ENCODE peak calls at places on chromosomes 16 and 17, in nine cellular contexts. I is NCI-H2081, Z is breast epithelium, C is psoas muscle, H is SK-N-DZ, L is fibroblast of the aortic adventitia, R is SHP77, P is A172, T is ovary. B is an unnamed sample.

GRCh38 chr17:8855477-8856204 is 11.8 kb downstream of the PIK3R6 start:
- DNase-seq in I (no peak), Z (no peak), C (no peak), H (no peak), L (no peak), R (no peak), P (no peak), T (no peak), B (no peak)

GRCh38 chr16:3532741-3533140 is 31.9 kb downstream of the CLUAP1 start:
- DNase-seq in I (no peak), Z (peak; percentile 27), C (no peak), H (no peak), L (no peak), R (no peak), P (no peak), T (no peak), B (no peak)

GRCh38 chr16:48583075-48584065 is 26.6 kb downstream of the N4BP1 start:
- DNase-seq in I (no peak), Z (no peak), C (no peak), H (no peak), L (peak; percentile 51), R (no peak), P (peak; percentile 27), T (no peak), B (no peak)

GRCh38 chr16:27237229-27238015 is 31.1 kb downstream of the NSMCE1 start:
- DNase-seq in I (no peak), Z (peak; percentile 49), C (no peak), H (no peak), L (no peak), R (no peak), P (peak; percentile 41), T (peak; percentile 34), B (no peak)

GRCh38 chr16:87263418-87264052 is 53.7 kb downstream of the C16orf95 start:
- DNase-seq in I (no peak), Z (no peak), C (no peak), H (no peak), L (no peak), R (no peak), P (no peak), T (no peak), B (peak; percentile 66)

GRCh38 chr17:27466376-27466747 is 10.1 kb downstream of the KSR1 start:
- DNase-seq in I (no peak), Z (no peak), C (no peak), H (no peak), L (no peak), R (no peak), P (no peak), T (no peak), B (no peak)

GRCh38 chr16:52283581-52284375 is 263.2 kb downstream of the TOX3 start:
- DNase-seq in I (no peak), Z (no peak), C (no peak), H (no peak), L (no peak), R (no peak), P (no peak), T (no peak), B (no peak)

GRCh38 chr17:65987988-65988387 is 203.9 kb downstream of the CEP112 start:
- DNase-seq in I (peak; percentile 71), Z (no peak), C (no peak), H (peak; percentile 41), L (peak; percentile 61), R (peak; percentile 48), P (peak; percentile 23), T (no peak), B (peak; percentile 8)

GRCh38 chr17:73201215-73202069 is 8.6 kb downstream of the COG1 start:
- DNase-seq in I (no peak), Z (no peak), C (no peak), H (no peak), L (no peak), R (no peak), P (peak; percentile 33), T (peak; percentile 63), B (no peak)

GRCh38 chr17:80596760-80597608 is 52.3 kb downstream of the RPTOR start:
- DNase-seq in I (no peak), Z (no peak), C (no peak), H (no peak), L (no peak), R (no peak), P (peak; percentile 31), T (no peak), B (no peak)

GRCh38 chr16:51164574-51164973 is 13.5 kb upstream of the SALL1 start:
- DNase-seq in I (no peak), Z (no peak), C (no peak), H (no peak), L (no peak), R (no peak), P (no peak), T (no peak), B (no peak)

B was measured in PC-9.